ENCODE peak calls at places on chromosome 12, in nine cellular contexts. D is NCI-H460, M is NCI-H345, K is fibroblast of the aortic adventitia, B is NCI-H1436, W is AG08395, Y is NT2/D1, Z is mucosa of gallbladder, G is HEK293T. J is an unnamed sample.

GRCh38 chr12:49872781-49873181 is 29.9 kb upstream of the BCDIN3D start:
- DNase-seq in D (no peak), M (no peak), K (peak), B (peak), W (no peak), Y (no peak), Z (no peak), G (no peak), J (no peak)

GRCh38 chr12:91991397-91992187 is 154.1 kb downstream of the BTG1 start:
- DNase-seq in D (peak), M (no peak), K (peak), B (no peak), W (no peak), Y (no peak), Z (no peak), G (no peak), J (no peak)

GRCh38 chr12:12157424-12157823 is 86.7 kb downstream of the BCL2L14 start:
- DNase-seq in D (no peak), M (no peak), K (peak), B (no peak), W (no peak), Y (no peak), Z (no peak), G (no peak), J (no peak)

GRCh38 chr12:128662106-128662505 is 161.7 kb downstream of the SLC15A4 start:
- DNase-seq in D (no peak), M (peak), K (no peak), B (peak), W (no peak), Y (no peak), Z (peak), G (no peak), J (no peak)

GRCh38 chr12:124747426-124748161 is 116.1 kb downstream of the SCARB1 start:
- DNase-seq in D (no peak), M (no peak), K (peak), B (no peak), W (peak), Y (no peak), Z (no peak), G (no peak), J (peak)

GRCh38 chr12:115947696-115948062 is 329.8 kb downstream of the MED13L start:
- DNase-seq in D (no peak), M (no peak), K (no peak), B (no peak), W (no peak), Y (no peak), Z (no peak), G (no peak), J (no peak)

GRCh38 chr12:42299392-42300308 is 26.2 kb downstream of the ZCRB1 start:
- DNase-seq in D (no peak), M (no peak), K (peak), B (no peak), W (no peak), Y (no peak), Z (no peak), G (no peak), J (peak)

GRCh38 chr12:52195065-52195730 is 3.4 kb upstream of the KRT80 start:
- DNase-seq in D (no peak), M (no peak), K (no peak), B (no peak), W (no peak), Y (no peak), Z (no peak), G (no peak), J (peak)

GRCh38 chr12:15350643-15351042 is 28.3 kb downstream of the PTPRO start:
- DNase-seq in D (no peak), M (no peak), K (peak), B (no peak), W (no peak), Y (no peak), Z (no peak), G (no peak), J (no peak)

J was measured in SW480.